ENCODE peak calls at places on chromosomes 12 and 14, in ten cellular contexts. V, C, U, E, O, D, P, I, T and F are unnamed samples.

GRCh38 chr12:131565256-131566005 is 145.5 kb upstream of the SFSWAP start:
- DNase-seq in D (no peak), E (no peak), U (no peak), V (no peak), C (no peak), O (no peak), P (no peak), T (no peak), I (no peak), F (no peak)

GRCh38 chr14:67571275-67571990 is 28.6 kb downstream of the PIGH start:
- DNase-seq in U (peak), C (peak), T (no peak), I (peak), E (peak), D (peak), V (peak), O (peak), P (no peak), F (peak)

GRCh38 chr12:138898-139534 is 72.4 kb downstream of the IQSEC3 start:
- DNase-seq in D (no peak), C (peak), O (no peak), V (peak), E (peak), U (peak), T (no peak), I (no peak), P (no peak), F (peak)

GRCh38 chr12:53180931-53181645 is 363 bp upstream of the CSAD start:
- DNase-seq in C (peak), D (peak), V (peak), U (peak), E (peak), T (peak), P (no peak), O (peak), I (peak), F (peak)

GRCh38 chr12:32125455-32126084 is 18.9 kb downstream of the BICD1 start:
- DNase-seq in P (no peak), E (peak), T (no peak), C (no peak), V (peak), D (no peak), O (no peak), I (no peak), U (no peak), F (peak)

GRCh38 chr12:47361389-47362031 is 281.8 kb upstream of the AMIGO2 start:
- DNase-seq in P (no peak), I (no peak), E (no peak), D (no peak), V (no peak), O (peak), C (no peak), T (no peak), U (peak), F (no peak)

GRCh38 chr12:51517800-51518199 is 73.2 kb upstream of the SCN8A start:
- DNase-seq in O (no peak), C (peak), D (no peak), U (no peak), I (no peak), E (no peak), P (no peak), T (no peak), V (no peak), F (no peak)

GRCh38 chr14:51488569-51489220 is 163.0 kb upstream of the FRMD6 start:
- DNase-seq in O (no peak), P (no peak), E (no peak), D (no peak), I (no peak), C (no peak), T (no peak), V (no peak), U (no peak), F (no peak)

GRCh38 chr14:102097441-102098135 is 10.7 kb upstream of the HSP90AA1 start:
- DNase-seq in I (no peak), D (peak), T (no peak), E (no peak), V (no peak), U (no peak), O (peak), P (no peak), C (no peak), F (no peak)

GRCh38 chr12:111767362-111768158 is 827 bp downstream of the ALDH2 start:
- DNase-seq in C (no peak), T (no peak), D (no peak), E (peak), O (no peak), V (peak), U (no peak), P (no peak), I (peak), F (peak)

GRCh38 chr12:115433014-115433634 is 749.1 kb upstream of the TBX3 start:
- DNase-seq in E (no peak), T (no peak), D (no peak), O (no peak), P (no peak), C (no peak), U (no peak), V (no peak), I (no peak), F (no peak)

GRCh38 chr12:129531004-129531403 is 372.8 kb downstream of the TMEM132D start:
- DNase-seq in U (no peak), E (no peak), D (no peak), T (no peak), V (no peak), C (no peak), O (peak), P (no peak), I (no peak), F (no peak)

GRCh38 chr14:95681153-95681552 is 5.1 kb upstream of the TCL1B start:
- DNase-seq in E (no peak), C (no peak), O (no peak), P (no peak), T (no peak), V (no peak), D (no peak), U (no peak), I (no peak), F (no peak)

GRCh38 chr14:86221755-86222154 is 691.8 kb downstream of the FLRT2 start:
- DNase-seq in I (peak), T (no peak), C (no peak), E (no peak), V (no peak), P (no peak), O (no peak), D (no peak), U (no peak), F (no peak)

GRCh38 chr12:62248873-62249272 is 11.3 kb upstream of the USP15 start:
- DNase-seq in E (no peak), O (no peak), D (no peak), I (no peak), C (peak), T (no peak), U (no peak), V (peak), P (peak), F (no peak)

GRCh38 chr12:674272-674781 is 11.1 kb upstream of the NINJ2 start:
- DNase-seq in C (no peak), V (peak), D (no peak), T (no peak), O (no peak), I (no peak), U (no peak), E (peak), P (no peak), F (no peak)

GRCh38 chr12:115700896-115701465 is 576.5 kb downstream of the MED13L start:
- DNase-seq in U (no peak), V (no peak), E (no peak), D (no peak), C (no peak), T (no peak), O (no peak), P (peak), I (peak), F (peak)

GRCh38 chr14:69611264-69612013 is at the start of gene SUSD6:
- DNase-seq in D (peak), I (peak), O (peak), P (no peak), U (peak), E (peak), T (peak), V (peak), C (peak), F (peak)

GRCh38 chr14:50697659-50698290 is 29.7 kb upstream of the SAV1 start:
- DNase-seq in T (no peak), D (no peak), U (no peak), O (no peak), C (no peak), V (peak), I (no peak), E (no peak), P (no peak), F (no peak)

GRCh38 chr12:100794441-100795192 is at the start of gene ANO4:
- DNase-seq in O (peak), D (no peak), C (no peak), V (no peak), I (peak), U (no peak), P (peak), T (no peak), E (no peak), F (peak)

GRCh38 chr14:22657861-22658260 is 13.7 kb upstream of the OR6J1 start:
- DNase-seq in D (no peak), I (peak), U (no peak), C (peak), O (no peak), V (peak), T (no peak), P (no peak), E (peak), F (peak)

GRCh38 chr12:46470039-46470627 is 97.6 kb upstream of the SLC38A2 start:
- DNase-seq in P (no peak), T (no peak), D (no peak), U (no peak), V (no peak), I (no peak), C (no peak), E (no peak), O (no peak), F (no peak)

GRCh38 chr12:39103552-39104165 is 198.3 kb upstream of the CPNE8 start:
- DNase-seq in C (peak), P (no peak), E (peak), D (no peak), U (peak), T (no peak), V (peak), I (peak), O (no peak), F (no peak)

GRCh38 chr14:106163316-106163715 is 636.9 kb downstream of the TMEM121 start:
- DNase-seq in U (no peak), I (no peak), D (no peak), T (no peak), V (no peak), E (no peak), C (no peak), P (no peak), O (no peak), F (no peak)

DNA sequence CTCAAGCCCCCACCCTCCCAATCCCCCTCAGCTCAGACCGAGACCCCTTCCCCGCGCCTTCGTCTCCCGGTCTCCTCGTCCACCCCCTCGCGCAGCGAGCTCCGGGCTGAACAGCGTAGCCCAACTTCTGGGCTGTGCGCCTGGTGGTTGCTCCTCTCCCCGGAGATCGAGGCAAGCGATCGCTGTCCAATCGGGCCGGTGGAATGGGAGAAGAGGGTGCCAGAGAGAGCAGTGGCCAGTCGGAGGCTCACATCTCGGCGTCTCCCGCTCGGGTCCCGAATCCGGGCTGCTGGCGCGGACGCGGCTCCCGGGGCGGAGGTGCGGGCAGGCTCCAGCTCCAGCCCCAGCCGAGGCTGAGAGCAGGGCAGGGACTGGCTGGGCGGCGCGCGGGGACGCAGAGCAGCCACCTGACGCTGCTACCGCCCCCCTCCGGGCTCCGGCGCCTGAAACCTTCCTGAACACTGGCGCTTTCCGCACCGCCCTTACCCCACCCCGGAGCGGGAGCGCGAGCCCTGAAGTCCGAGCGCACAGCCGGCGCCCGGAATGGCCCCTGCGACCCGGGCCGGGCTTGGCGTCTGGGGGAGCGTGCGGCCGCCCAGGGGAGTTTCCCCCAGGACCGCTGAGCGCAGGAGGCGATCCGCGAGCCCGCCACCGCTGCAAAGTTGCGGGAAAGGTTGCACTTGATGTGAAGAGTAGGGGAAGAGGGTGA is 508 bp upstream of the KCNH5 start:
- DNase-seq in V (peak), T (no peak), D (no peak), E (peak), C (peak), P (no peak), U (peak), I (peak), O (no peak), F (peak)
- H3K4me3 ChIP-seq in V (peak), T (peak), D (peak), E (peak), C (peak), P (peak), U (peak), I (peak), O (no peak), F (peak)

GRCh38 chr12:21776242-21776641 is 1.7 kb upstream of the KCNJ8 start:
- DNase-seq in U (no peak), I (no peak), V (no peak), D (no peak), P (no peak), T (no peak), E (no peak), C (no peak), O (no peak), F (no peak)

GRCh38 chr12:21773799-21774198 is 707 bp downstream of the KCNJ8 start:
- DNase-seq in U (no peak), E (peak), O (no peak), P (no peak), V (peak), T (no peak), C (no peak), D (no peak), I (no peak), F (no peak)

GRCh38 chr12:21774358-21775129 is at the start of gene KCNJ8:
- DNase-seq in I (peak), T (peak), E (peak), U (peak), P (no peak), O (peak), V (peak), D (no peak), C (peak), F (peak)

GRCh38 chr12:21773263-21773741 is 1.2 kb downstream of the KCNJ8 start:
- DNase-seq in E (peak), C (peak), I (no peak), P (no peak), V (peak), U (peak), T (peak), D (no peak), O (peak), F (no peak)

DNA sequence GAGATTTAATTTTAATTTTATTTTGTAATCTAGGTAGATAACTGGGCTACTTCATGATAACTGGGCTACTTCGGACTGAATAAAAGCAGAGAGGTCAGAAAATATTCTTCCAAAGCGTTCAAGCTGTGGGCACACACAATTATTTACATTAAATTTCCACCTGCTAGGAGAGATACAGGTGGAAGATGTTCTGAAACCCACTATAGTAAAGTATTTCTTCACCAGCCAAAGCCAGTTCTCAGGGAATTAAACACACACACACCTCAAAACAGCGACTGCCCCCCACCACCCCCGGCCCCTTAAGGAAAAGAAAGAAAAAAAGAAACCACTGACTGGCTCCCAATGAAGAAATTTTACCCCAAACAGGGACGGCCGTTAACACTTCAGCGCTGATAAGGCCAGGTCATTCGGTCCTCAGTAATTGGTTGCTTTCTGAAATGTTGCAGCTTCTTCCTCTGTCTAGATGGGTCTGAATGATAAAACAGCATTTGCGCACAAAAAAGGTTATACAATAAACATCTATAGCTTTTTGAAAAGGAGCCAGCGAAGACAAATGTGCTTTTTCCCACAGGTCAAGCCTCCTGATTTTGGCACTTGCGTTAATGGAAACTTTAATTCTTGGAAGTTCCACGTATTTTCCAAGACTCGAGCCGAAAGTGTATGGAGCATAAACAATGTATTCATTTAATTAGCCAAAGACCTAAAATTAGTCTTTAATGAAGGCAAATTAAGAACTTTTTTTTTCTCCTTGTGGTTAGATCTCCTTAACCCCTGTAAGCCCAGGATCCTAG is 819 bp upstream of the KCNJ8 start:
- DNase-seq in D (no peak), P (no peak), E (no peak), V (no peak), U (no peak), T (no peak), I (no peak), C (no peak), O (no peak), F (no peak)
- H3K4me3 ChIP-seq in D (peak), P (peak), E (peak), V (peak), U (peak), T (peak), I (peak), C (peak), O (peak), F (peak)

GRCh38 chr14:104768437-104769323 is 15.7 kb downstream of the SIVA1 start:
- DNase-seq in O (peak), C (peak), I (peak), D (peak), P (peak), E (peak), T (peak), V (peak), U (peak), F (peak)
- H3K4me3 ChIP-seq in O (no peak), C (no peak), I (no peak), D (no peak), P (no peak), E (no peak), T (no peak), V (no peak), U (no peak), F (no peak)

GRCh38 chr12:109877504-109878246 is 2.7 kb downstream of the GLTP start:
- DNase-seq in T (no peak), I (no peak), E (no peak), V (no peak), U (no peak), O (no peak), C (no peak), D (no peak), P (no peak), F (no peak)

GRCh38 chr12:109878749-109879148 is 1.6 kb downstream of the GLTP start:
- DNase-seq in C (no peak), I (no peak), E (no peak), P (no peak), O (no peak), D (no peak), U (no peak), V (no peak), T (no peak), F (no peak)

GRCh38 chr12:109879332-109880048 is 851 bp downstream of the GLTP start:
- DNase-seq in I (peak), D (no peak), U (peak), T (no peak), P (no peak), C (peak), V (peak), O (no peak), E (peak), F (no peak)

GRCh38 chr12:109876406-109876805 is 3.9 kb downstream of the GLTP start:
- DNase-seq in I (no peak), O (no peak), U (no peak), C (no peak), T (no peak), V (no peak), P (no peak), D (no peak), E (no peak), F (no peak)

DNA sequence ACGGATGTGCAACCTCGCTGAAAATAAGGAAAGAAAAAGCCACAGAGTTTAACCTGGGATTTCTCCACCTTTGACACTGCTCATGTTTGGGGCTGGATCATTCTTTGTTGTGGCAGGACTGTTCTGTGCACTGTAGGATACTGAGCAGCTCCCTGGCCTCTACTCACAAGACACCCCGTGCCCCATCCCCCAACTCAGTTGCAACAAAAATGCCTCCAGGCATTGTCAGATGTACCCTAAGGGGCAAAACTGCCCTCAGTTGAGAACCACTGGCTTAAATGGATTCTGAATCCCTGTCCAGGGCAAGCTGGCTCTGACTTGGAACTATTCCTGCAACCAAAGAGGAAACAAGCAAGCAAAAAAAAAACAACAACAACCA is 2.1 kb downstream of the GLTP start:
- DNase-seq in O (no peak), I (no peak), V (no peak), E (no peak), D (no peak), P (no peak), T (no peak), U (no peak), C (no peak), F (no peak)
- H3K4me3 ChIP-seq in O (no peak), I (no peak), V (no peak), E (no peak), D (no peak), P (no peak), T (no peak), U (no peak), C (no peak), F (no peak)